ENCODE peak calls at places on chromosomes 3 and 15, in nine cellular contexts. One of them, this sample, is unnamed.
A peak's percentile ranks its signal among the peaks of the same experiment; 100 is the strongest.

GRCh38 chr3:123338620-123339061 is 110.2 kb downstream of the ADCY5 start:
- DNase-seq in fibroblast of lung: no peak
- DNase-seq in IMR-90: no peak
- DNase-seq in CD8-positive, alpha-beta T cell: no peak
- DNase-seq in AG04450: no peak
- DNase-seq in GM13976: no peak
- DNase-seq in dorsolateral prefrontal cortex: no peak
- DNase-seq in right atrium auricular region: no peak
- DNase-seq in AG04449: no peak
- DNase-seq in this sample: no peak

GRCh38 chr3:118960876-118961275 is 73.8 kb downstream of the IGSF11 start:
- DNase-seq in AG04449: no peak
- DNase-seq in AG04450: no peak
- DNase-seq in CD8-positive, alpha-beta T cell: no peak
- DNase-seq in IMR-90: no peak
- DNase-seq in GM13976: no peak
- DNase-seq in fibroblast of lung: peak; percentile 5
- DNase-seq in dorsolateral prefrontal cortex: no peak
- DNase-seq in right atrium auricular region: no peak
- DNase-seq in this sample: no peak

GRCh38 chr3:49725906-49726681 is 2.3 kb upstream of the GMPPB start:
- DNase-seq in GM13976: peak; percentile 15
- DNase-seq in IMR-90: no peak
- DNase-seq in fibroblast of lung: no peak
- DNase-seq in right atrium auricular region: no peak
- DNase-seq in AG04449: no peak
- DNase-seq in AG04450: no peak
- DNase-seq in dorsolateral prefrontal cortex: no peak
- DNase-seq in CD8-positive, alpha-beta T cell: no peak
- DNase-seq in this sample: peak; percentile 70

GRCh38 chr3:10343526-10343925 is 22.6 kb upstream of the SEC13 start:
- DNase-seq in dorsolateral prefrontal cortex: no peak
- DNase-seq in GM13976: no peak
- DNase-seq in AG04449: no peak
- DNase-seq in IMR-90: no peak
- DNase-seq in CD8-positive, alpha-beta T cell: no peak
- DNase-seq in right atrium auricular region: no peak
- DNase-seq in AG04450: no peak
- DNase-seq in fibroblast of lung: no peak
- DNase-seq in this sample: no peak

GRCh38 chr3:165464736-165465135 is 268.6 kb upstream of the SLITRK3 start:
- DNase-seq in AG04450: peak; percentile 44
- DNase-seq in AG04449: no peak
- DNase-seq in fibroblast of lung: peak; percentile 79
- DNase-seq in GM13976: no peak
- DNase-seq in IMR-90: peak; percentile 88
- DNase-seq in right atrium auricular region: no peak
- DNase-seq in dorsolateral prefrontal cortex: no peak
- DNase-seq in CD8-positive, alpha-beta T cell: no peak
- DNase-seq in this sample: no peak

GRCh38 chr3:155031191-155031590 is 48.9 kb upstream of the MME start:
- DNase-seq in fibroblast of lung: peak; percentile 17
- DNase-seq in right atrium auricular region: no peak
- DNase-seq in IMR-90: peak; percentile 42
- DNase-seq in dorsolateral prefrontal cortex: no peak
- DNase-seq in GM13976: no peak
- DNase-seq in CD8-positive, alpha-beta T cell: no peak
- DNase-seq in AG04449: peak; percentile 33
- DNase-seq in AG04450: no peak
- DNase-seq in this sample: no peak

GRCh38 chr3:111112913-111113312 is 41.3 kb downstream of the NECTIN3 start:
- DNase-seq in dorsolateral prefrontal cortex: no peak
- DNase-seq in CD8-positive, alpha-beta T cell: no peak
- DNase-seq in fibroblast of lung: peak; percentile 34
- DNase-seq in AG04450: no peak
- DNase-seq in GM13976: no peak
- DNase-seq in AG04449: no peak
- DNase-seq in right atrium auricular region: no peak
- DNase-seq in IMR-90: peak; percentile 79
- DNase-seq in this sample: no peak

GRCh38 chr3:33758874-33759273 is 39.6 kb upstream of the PDCD6IP start:
- DNase-seq in AG04450: no peak
- DNase-seq in GM13976: no peak
- DNase-seq in CD8-positive, alpha-beta T cell: no peak
- DNase-seq in IMR-90: no peak
- DNase-seq in right atrium auricular region: no peak
- DNase-seq in dorsolateral prefrontal cortex: no peak
- DNase-seq in AG04449: no peak
- DNase-seq in fibroblast of lung: peak; percentile 5
- DNase-seq in this sample: no peak

GRCh38 chr3:160226026-160226739 is 961 bp downstream of the C3orf80 start:
- DNase-seq in AG04450: no peak
- DNase-seq in GM13976: peak; percentile 52
- DNase-seq in fibroblast of lung: no peak
- DNase-seq in IMR-90: no peak
- DNase-seq in dorsolateral prefrontal cortex: peak; percentile 29
- DNase-seq in right atrium auricular region: no peak
- DNase-seq in CD8-positive, alpha-beta T cell: no peak
- DNase-seq in AG04449: no peak
- DNase-seq in this sample: no peak

GRCh38 chr3:2656806-2657205 is 453.4 kb downstream of the IL5RA start:
- DNase-seq in AG04450: no peak
- DNase-seq in right atrium auricular region: no peak
- DNase-seq in dorsolateral prefrontal cortex: no peak
- DNase-seq in GM13976: no peak
- DNase-seq in fibroblast of lung: no peak
- DNase-seq in IMR-90: peak; percentile 53
- DNase-seq in AG04449: no peak
- DNase-seq in CD8-positive, alpha-beta T cell: no peak
- DNase-seq in this sample: no peak

GRCh38 chr3:40317061-40317676 is 7.7 kb downstream of the EIF1B start:
- DNase-seq in right atrium auricular region: no peak
- DNase-seq in fibroblast of lung: peak; percentile 61
- DNase-seq in AG04450: peak; percentile 37
- DNase-seq in CD8-positive, alpha-beta T cell: no peak
- DNase-seq in IMR-90: peak; percentile 71
- DNase-seq in GM13976: peak; percentile 47
- DNase-seq in AG04449: peak; percentile 28
- DNase-seq in dorsolateral prefrontal cortex: peak; percentile 40
- DNase-seq in this sample: no peak

GRCh38 chr3:57227930-57228733 is 603 bp downstream of the APPL1 start:
- DNase-seq in right atrium auricular region: peak; percentile 61
- DNase-seq in AG04450: no peak
- DNase-seq in dorsolateral prefrontal cortex: peak; percentile 67
- DNase-seq in GM13976: peak; percentile 50
- DNase-seq in CD8-positive, alpha-beta T cell: peak; percentile 27
- DNase-seq in IMR-90: peak; percentile 41
- DNase-seq in AG04449: no peak
- DNase-seq in fibroblast of lung: peak; percentile 55
- DNase-seq in this sample: peak; percentile 50

GRCh38 chr15:22956257-22956979 is 23.8 kb downstream of the CYFIP1 start:
- DNase-seq in GM13976: no peak
- DNase-seq in CD8-positive, alpha-beta T cell: no peak
- DNase-seq in AG04449: no peak
- DNase-seq in right atrium auricular region: no peak
- DNase-seq in AG04450: no peak
- DNase-seq in dorsolateral prefrontal cortex: no peak
- DNase-seq in fibroblast of lung: peak; percentile 18
- DNase-seq in IMR-90: no peak
- DNase-seq in this sample: no peak

GRCh38 chr15:88113909-88114308 is 142.6 kb downstream of the NTRK3 start:
- DNase-seq in AG04449: no peak
- DNase-seq in right atrium auricular region: no peak
- DNase-seq in GM13976: no peak
- DNase-seq in dorsolateral prefrontal cortex: no peak
- DNase-seq in CD8-positive, alpha-beta T cell: no peak
- DNase-seq in fibroblast of lung: peak; percentile 89
- DNase-seq in AG04450: no peak
- DNase-seq in IMR-90: no peak
- DNase-seq in this sample: no peak

GRCh38 chr3:151227438-151228290 is 24.6 kb upstream of the GPR171 start:
- DNase-seq in AG04450: peak; percentile 73
- DNase-seq in IMR-90: peak; percentile 90
- DNase-seq in AG04449: no peak
- DNase-seq in GM13976: peak; percentile 71
- DNase-seq in fibroblast of lung: peak; percentile 78
- DNase-seq in right atrium auricular region: peak; percentile 78
- DNase-seq in dorsolateral prefrontal cortex: peak; percentile 70
- DNase-seq in CD8-positive, alpha-beta T cell: peak; percentile 72
- DNase-seq in this sample: peak; percentile 81

GRCh38 chr3:97712919-97713318 is 51.6 kb upstream of the ARL6 start:
- DNase-seq in right atrium auricular region: no peak
- DNase-seq in IMR-90: no peak
- DNase-seq in CD8-positive, alpha-beta T cell: no peak
- DNase-seq in GM13976: no peak
- DNase-seq in AG04449: no peak
- DNase-seq in dorsolateral prefrontal cortex: no peak
- DNase-seq in fibroblast of lung: no peak
- DNase-seq in AG04450: no peak
- DNase-seq in this sample: no peak

GRCh38 chr3:114596147-114596546 is 302.3 kb downstream of the TIGIT start:
- DNase-seq in right atrium auricular region: no peak
- DNase-seq in GM13976: no peak
- DNase-seq in dorsolateral prefrontal cortex: no peak
- DNase-seq in AG04450: no peak
- DNase-seq in fibroblast of lung: no peak
- DNase-seq in CD8-positive, alpha-beta T cell: no peak
- DNase-seq in AG04449: no peak
- DNase-seq in IMR-90: no peak
- DNase-seq in this sample: no peak

GRCh38 chr3:114600571-114600970 is 306.7 kb downstream of the TIGIT start:
- DNase-seq in dorsolateral prefrontal cortex: no peak
- DNase-seq in CD8-positive, alpha-beta T cell: no peak
- DNase-seq in right atrium auricular region: no peak
- DNase-seq in GM13976: no peak
- DNase-seq in AG04450: no peak
- DNase-seq in fibroblast of lung: no peak
- DNase-seq in AG04449: no peak
- DNase-seq in IMR-90: no peak
- DNase-seq in this sample: no peak

GRCh38 chr3:114595521-114596028 is 301.7 kb downstream of the TIGIT start:
- DNase-seq in right atrium auricular region: no peak
- DNase-seq in GM13976: no peak
- DNase-seq in dorsolateral prefrontal cortex: no peak
- DNase-seq in CD8-positive, alpha-beta T cell: no peak
- DNase-seq in IMR-90: peak; percentile 24
- DNase-seq in AG04450: no peak
- DNase-seq in fibroblast of lung: peak; percentile 40
- DNase-seq in AG04449: no peak
- DNase-seq in this sample: no peak

GRCh38 chr3:114597012-114597411 is 303.2 kb downstream of the TIGIT start:
- DNase-seq in IMR-90: no peak
- DNase-seq in fibroblast of lung: no peak
- DNase-seq in CD8-positive, alpha-beta T cell: no peak
- DNase-seq in AG04449: no peak
- DNase-seq in AG04450: no peak
- DNase-seq in right atrium auricular region: no peak
- DNase-seq in GM13976: no peak
- DNase-seq in dorsolateral prefrontal cortex: no peak
- DNase-seq in this sample: no peak
- TF ChIP-seq CTCF in IMR-90: peak; percentile 20
- TF ChIP-seq CTCF in fibroblast of lung: no peak
- TF ChIP-seq CTCF in CD8-positive, alpha-beta T cell: no peak
- TF ChIP-seq CTCF in AG04449: no peak
- TF ChIP-seq CTCF in AG04450: peak; percentile 25
- TF ChIP-seq CTCF in right atrium auricular region: peak; percentile 27
- TF ChIP-seq CTCF in GM13976: no peak
- TF ChIP-seq CTCF in dorsolateral prefrontal cortex: no peak
- TF ChIP-seq CTCF in this sample: no peak

GRCh38 chr3:61894988-61895935 is 333.9 kb downstream of the PTPRG start:
- DNase-seq in AG04450: peak; percentile 58
- DNase-seq in IMR-90: peak; percentile 90
- DNase-seq in fibroblast of lung: peak; percentile 98
- DNase-seq in GM13976: peak; percentile 62
- DNase-seq in AG04449: no peak
- DNase-seq in right atrium auricular region: peak; percentile 81
- DNase-seq in CD8-positive, alpha-beta T cell: peak; percentile 40
- DNase-seq in dorsolateral prefrontal cortex: no peak
- DNase-seq in this sample: peak; percentile 80
- TF ChIP-seq CTCF in AG04450: no peak
- TF ChIP-seq CTCF in IMR-90: no peak
- TF ChIP-seq CTCF in fibroblast of lung: no peak
- TF ChIP-seq CTCF in GM13976: no peak
- TF ChIP-seq CTCF in AG04449: no peak
- TF ChIP-seq CTCF in right atrium auricular region: no peak
- TF ChIP-seq CTCF in CD8-positive, alpha-beta T cell: no peak
- TF ChIP-seq CTCF in dorsolateral prefrontal cortex: no peak
- TF ChIP-seq CTCF in this sample: no peak

DNA sequence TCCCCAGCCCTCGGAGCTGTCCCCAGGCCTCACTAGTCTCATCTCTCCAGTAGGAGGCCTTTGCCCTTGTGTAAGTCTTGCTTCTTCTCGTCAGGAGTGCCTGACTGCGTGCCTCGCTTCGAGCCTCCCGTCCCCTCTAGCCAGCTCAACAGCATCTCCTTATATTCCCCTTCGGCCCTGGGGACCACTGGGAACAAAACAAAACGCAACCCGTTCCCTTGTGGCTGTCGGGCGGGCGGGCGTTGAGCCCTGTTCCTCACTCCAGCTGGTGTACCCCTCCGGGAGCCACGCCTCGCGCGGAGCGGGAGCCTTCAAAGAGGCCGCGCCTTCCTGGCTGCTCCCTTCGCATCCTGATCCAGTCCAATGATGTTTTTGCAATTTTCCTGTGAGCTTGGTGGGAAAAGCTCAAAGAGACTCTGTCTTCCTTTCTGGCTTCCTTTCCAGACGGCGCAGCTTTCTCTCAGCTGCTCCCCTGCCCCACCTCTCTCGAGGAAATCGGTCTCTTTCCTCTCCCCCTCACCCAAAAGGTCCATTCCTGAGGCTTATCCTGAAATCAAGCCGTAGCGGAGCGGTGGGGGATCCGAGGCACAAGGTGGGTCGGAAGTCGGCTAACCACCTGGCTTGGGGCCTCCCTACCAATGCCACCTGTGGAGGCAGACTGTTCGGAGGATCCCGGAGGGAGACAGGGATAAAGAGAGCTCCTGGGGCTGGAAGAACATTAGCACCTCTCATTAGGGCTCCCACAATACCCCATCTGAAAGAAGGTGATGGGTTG is 33.4 kb upstream of the SRP14 start:
- DNase-seq in IMR-90: no peak
- DNase-seq in AG04449: no peak
- DNase-seq in fibroblast of lung: no peak
- DNase-seq in GM13976: no peak
- DNase-seq in AG04450: no peak
- DNase-seq in right atrium auricular region: no peak
- DNase-seq in dorsolateral prefrontal cortex: no peak
- DNase-seq in CD8-positive, alpha-beta T cell: no peak
- DNase-seq in this sample: no peak
- TF ChIP-seq CTCF in IMR-90: no peak
- TF ChIP-seq CTCF in AG04449: no peak
- TF ChIP-seq CTCF in fibroblast of lung: no peak
- TF ChIP-seq CTCF in GM13976: no peak
- TF ChIP-seq CTCF in AG04450: no peak
- TF ChIP-seq CTCF in right atrium auricular region: no peak
- TF ChIP-seq CTCF in dorsolateral prefrontal cortex: no peak
- TF ChIP-seq CTCF in CD8-positive, alpha-beta T cell: no peak
- TF ChIP-seq CTCF in this sample: no peak

DNA sequence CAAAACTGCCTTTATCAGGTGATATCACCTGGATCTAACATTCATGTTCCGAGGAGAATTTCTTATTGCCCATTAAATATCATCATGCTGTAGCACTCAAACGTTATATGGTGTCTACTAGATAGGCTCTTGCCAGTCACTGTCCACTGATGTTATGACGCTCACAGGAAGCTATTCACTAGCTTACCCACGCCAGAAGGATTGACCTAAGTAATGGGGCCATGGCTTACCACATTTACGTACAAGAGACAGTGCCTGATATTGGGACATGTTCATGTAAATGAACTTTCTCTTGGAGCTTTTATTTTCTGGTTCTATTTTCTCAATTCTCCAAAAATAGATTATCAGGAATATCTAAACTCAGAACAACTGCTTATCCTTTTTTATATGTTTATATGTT is 91.7 kb upstream of the NAALADL2 start:
- DNase-seq in dorsolateral prefrontal cortex: no peak
- DNase-seq in AG04450: no peak
- DNase-seq in IMR-90: no peak
- DNase-seq in CD8-positive, alpha-beta T cell: no peak
- DNase-seq in fibroblast of lung: no peak
- DNase-seq in AG04449: no peak
- DNase-seq in right atrium auricular region: no peak
- DNase-seq in GM13976: no peak
- DNase-seq in this sample: no peak
- TF ChIP-seq CTCF in dorsolateral prefrontal cortex: no peak
- TF ChIP-seq CTCF in AG04450: no peak
- TF ChIP-seq CTCF in IMR-90: no peak
- TF ChIP-seq CTCF in CD8-positive, alpha-beta T cell: no peak
- TF ChIP-seq CTCF in fibroblast of lung: no peak
- TF ChIP-seq CTCF in AG04449: no peak
- TF ChIP-seq CTCF in right atrium auricular region: no peak
- TF ChIP-seq CTCF in GM13976: no peak
- TF ChIP-seq CTCF in this sample: no peak

This sample was measured in stomach.